ENCODE peak calls at places on chromosomes 16 and 17, in ten cellular contexts. V, U, K, A, R, S, X, I, T and L are unnamed samples.

GRCh38 chr16:78235168-78235800 is 135.8 kb downstream of the WWOX start:
- DNase-seq in T (peak; percentile 72), I (peak; percentile 94), X (peak; percentile 62), S (peak; percentile 88), R (peak; percentile 74), A (no peak), U (no peak), V (peak; percentile 68), K (peak; percentile 85), L (peak; percentile 78)

GRCh38 chr16:85844786-85845185 is 45.3 kb downstream of the COX4I1 start:
- DNase-seq in X (no peak), I (no peak), R (no peak), S (no peak), K (no peak), T (peak; percentile 64), A (no peak), U (no peak), V (no peak), L (no peak)

GRCh38 chr17:63035695-63036094 is 69.7 kb downstream of the TANC2 start:
- DNase-seq in S (no peak), I (no peak), K (no peak), X (no peak), T (no peak), U (no peak), R (no peak), V (no peak), A (no peak), L (no peak)

GRCh38 chr16:79132745-79133144 is 467.8 kb downstream of the MAF start:
- DNase-seq in K (no peak), S (no peak), A (no peak), U (no peak), V (no peak), I (no peak), X (no peak), R (no peak), T (no peak), L (no peak)

GRCh38 chr17:74410001-74410443 is 21.9 kb upstream of the GPRC5C start:
- DNase-seq in S (no peak), V (no peak), K (no peak), I (no peak), T (no peak), A (no peak), R (no peak), X (no peak), U (no peak), L (no peak)

GRCh38 chr16:6160303-6160702 is 1062.7 kb upstream of the EEF2KMT start:
- DNase-seq in A (no peak), V (no peak), T (no peak), I (no peak), K (no peak), S (no peak), U (no peak), X (no peak), R (no peak), L (no peak)

GRCh38 chr17:40417258-40417608 is 463 bp downstream of the TOP2A start:
- DNase-seq in X (no peak), U (no peak), A (no peak), V (no peak), S (peak; percentile 60), R (no peak), I (no peak), T (no peak), K (no peak), L (no peak)

GRCh38 chr17:50346313-50347086 is 574 bp downstream of the XYLT2 start:
- DNase-seq in S (peak; percentile 75), V (peak; percentile 38), K (peak; percentile 74), A (no peak), X (no peak), R (peak; percentile 59), T (peak; percentile 76), I (no peak), U (peak; percentile 90), L (peak; percentile 83)

GRCh38 chr16:24784121-24784520 is 54.7 kb downstream of the TNRC6A start:
- DNase-seq in K (no peak), T (no peak), V (no peak), I (no peak), X (no peak), S (no peak), R (no peak), A (no peak), U (no peak), L (no peak)

DNA sequence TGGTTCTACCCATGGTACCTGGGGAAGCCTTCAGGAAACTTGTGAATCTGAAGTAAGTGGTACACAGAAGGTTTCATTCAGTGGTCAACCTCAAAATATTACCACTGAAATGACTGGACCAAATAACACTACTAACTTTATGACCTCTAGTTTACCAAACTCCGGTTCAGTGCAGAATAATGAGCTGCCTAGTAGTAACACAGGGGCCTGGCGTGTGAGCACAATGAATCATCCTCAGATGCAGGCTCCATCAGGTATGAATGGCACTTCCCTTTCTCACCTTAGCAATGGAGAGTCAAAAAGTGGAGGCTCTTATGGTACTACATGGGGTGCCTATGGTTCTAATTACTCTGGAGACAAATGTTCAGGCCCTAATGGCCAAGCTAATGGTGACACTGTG is 55.9 kb upstream of the SLC5A11 start:
- DNase-seq in A (no peak), X (no peak), T (no peak), S (no peak), U (no peak), K (no peak), I (no peak), R (no peak), V (no peak), L (no peak)
- TF ChIP-seq POLR2AphosphoS5 in A (no peak), X (no peak), T (no peak), S (no peak), U (no peak), K (no peak), I (no peak), R (no peak), V (no peak), L (no peak)

GRCh38 chr17:28318759-28319660 is at the start of gene TMEM97:
- DNase-seq in A (no peak), T (peak; percentile 98), X (peak; percentile 73), V (peak; percentile 96), U (peak; percentile 98), I (peak; percentile 98), R (peak; percentile 96), S (peak; percentile 98), K (peak; percentile 96), L (peak; percentile 99)
- TF ChIP-seq CTCF in A (peak; percentile 15), T (no peak), X (no peak), V (peak; percentile 39), U (no peak), I (peak; percentile 10), R (no peak), S (no peak), K (no peak), L (peak; percentile 14)

GRCh38 chr16:23432176-23433128 is 20.5 kb downstream of the COG7 start:
- DNase-seq in V (no peak), U (no peak), R (no peak), K (no peak), I (no peak), X (no peak), S (no peak), A (no peak), T (no peak), L (no peak)

GRCh38 chr16:23434380-23434779 is 18.6 kb downstream of the COG7 start:
- DNase-seq in A (no peak), S (peak; percentile 75), U (no peak), I (no peak), X (no peak), T (no peak), R (no peak), V (peak; percentile 41), K (peak; percentile 58), L (no peak)

GRCh38 chr16:23435500-23435899 is 17.5 kb downstream of the COG7 start:
- DNase-seq in S (peak; percentile 85), X (peak; percentile 34), V (peak; percentile 63), T (peak; percentile 74), I (no peak), A (no peak), K (peak; percentile 80), R (peak; percentile 73), U (no peak), L (no peak)

GRCh38 chr16:23436992-23437391 is 16.0 kb downstream of the COG7 start:
- DNase-seq in V (no peak), K (no peak), A (no peak), X (no peak), I (no peak), U (no peak), T (no peak), R (no peak), S (no peak), L (no peak)

DNA sequence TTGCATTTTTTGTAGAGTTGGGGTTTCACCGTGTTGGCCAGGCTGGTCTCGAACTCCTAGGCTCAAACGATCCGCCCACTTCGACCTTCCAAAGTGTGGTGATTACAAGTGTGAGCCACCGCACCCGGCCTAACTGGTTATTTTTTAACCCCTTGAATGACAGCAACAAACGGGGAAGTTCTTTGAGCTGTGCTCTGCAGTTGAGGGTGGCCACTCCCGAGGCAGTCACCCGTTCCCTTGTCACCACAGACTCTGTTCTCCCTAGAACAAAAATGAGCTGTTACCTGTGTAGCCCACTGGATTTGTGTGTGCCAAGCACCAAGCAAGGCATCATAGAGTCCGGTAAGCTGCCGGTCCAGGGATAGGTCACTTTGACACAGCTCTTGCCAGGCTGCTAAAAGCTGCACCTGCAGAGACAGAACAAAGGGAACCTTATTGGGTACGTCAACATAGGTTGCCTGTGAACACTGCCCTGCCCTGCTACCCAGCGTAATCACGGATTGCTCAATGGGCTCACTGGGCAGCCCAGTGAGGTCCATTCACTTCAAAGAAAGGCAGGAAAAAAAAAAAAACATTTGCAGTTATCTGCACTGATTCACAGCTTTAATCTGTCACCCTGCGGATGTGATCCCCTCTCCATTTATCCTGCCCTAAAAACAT is 19.6 kb downstream of the COG7 start:
- DNase-seq in S (no peak), R (peak; percentile 79), V (peak; percentile 54), X (no peak), A (no peak), U (no peak), K (no peak), I (no peak), T (no peak), L (no peak)
- H3K36me3 ChIP-seq in S (peaks cover 13% of the 10 kb centered on the region), R (peaks cover 23% of the 10 kb centered on the region), V (peaks cover 8% of the 10 kb centered on the region), X (no peaks in the 10 kb centered on the region), A (no peaks in the 10 kb centered on the region), U (no peaks in the 10 kb centered on the region), K (peaks cover 52% of the 10 kb centered on the region), I (peaks cover 9% of the 10 kb centered on the region), T (peaks cover 76% of the 10 kb centered on the region), L (peaks cover 54% of the 10 kb centered on the region)

GRCh38 chr16:75104836-75105235 is 11.7 kb downstream of the LDHD start:
- DNase-seq in A (no peak), S (no peak), R (no peak), V (no peak), U (no peak), K (no peak), I (no peak), T (peak; percentile 69), X (no peak), L (peak; percentile 58)

GRCh38 chr16:75103994-75104393 is 12.6 kb downstream of the LDHD start:
- DNase-seq in U (no peak), V (no peak), R (no peak), T (no peak), I (no peak), X (no peak), A (no peak), K (no peak), S (no peak), L (no peak)

GRCh38 chr16:75107505-75107904 is 9.1 kb downstream of the LDHD start:
- DNase-seq in U (peak; percentile 49), V (no peak), I (no peak), T (no peak), K (no peak), S (no peak), A (no peak), R (no peak), X (no peak), L (peak; percentile 58)

GRCh38 chr16:75106351-75107274 is 10.0 kb downstream of the LDHD start:
- DNase-seq in I (no peak), T (peak; percentile 59), S (no peak), U (no peak), A (peak; percentile 94), K (no peak), X (no peak), R (no peak), V (no peak), L (peak; percentile 51)

GRCh38 chr16:75105306-75106061 is 11.1 kb downstream of the LDHD start:
- DNase-seq in S (no peak), K (no peak), U (no peak), V (no peak), X (no peak), A (no peak), R (peak; percentile 62), T (peak; percentile 97), I (no peak), L (peak; percentile 77)
- TF ChIP-seq POLR2AphosphoS5 in S (no peak), K (no peak), U (peak; percentile 69), V (no peak), X (no peak), A (peak; percentile 46), R (peak; percentile 77), T (peak; percentile 87), I (peak; percentile 88), L (no peak)